ENCODE peak calls at places on chromosomes 1 and 21, in five cellular contexts. O is right cardiac atrium; P is effector memory CD4-positive, alpha-beta T cell; B is GM12865; G is upper lobe of right lung. Y is an unnamed sample.

GRCh38 chr1:225597926-225598575 is 54.9 kb downstream of the ENAH start:
- DNase-seq in O (no peak), P (no peak), G (no peak), B (no peak), Y (peak)

GRCh38 chr1:243230914-243231313 is 24.2 kb downstream of the CEP170 start:
- DNase-seq in G (no peak), B (no peak), O (no peak), P (no peak), Y (peak)

GRCh38 chr1:116739371-116740007 is 14.7 kb upstream of the CD2 start:
- DNase-seq in O (no peak), P (no peak), G (no peak), B (no peak), Y (no peak)

GRCh38 chr1:230392141-230392909 is 33.8 kb downstream of the PGBD5 start:
- DNase-seq in B (no peak), O (no peak), P (no peak), G (no peak), Y (no peak)

GRCh38 chr1:5404412-5405203 is 587.6 kb downstream of the NPHP4 start:
- DNase-seq in O (no peak), P (no peak), G (no peak), B (no peak), Y (no peak)

GRCh38 chr1:160127865-160128523 is 12.4 kb downstream of the ATP1A2 start:
- DNase-seq in O (no peak), P (no peak), B (peak), G (peak), Y (peak)

GRCh38 chr1:33161061-33161681 is 20.7 kb downstream of the TRIM62 start:
- DNase-seq in G (no peak), P (no peak), O (peak), B (no peak), Y (no peak)

GRCh38 chr1:177181280-177181630 is 10.5 kb downstream of the BRINP2 start:
- DNase-seq in G (no peak), B (no peak), O (peak), P (no peak), Y (no peak)

GRCh38 chr1:229409616-229410369 is 24.1 kb downstream of the ACTA1 start:
- DNase-seq in G (no peak), O (peak), B (no peak), P (no peak), Y (no peak)

GRCh38 chr1:154213274-154213673 is 7.1 kb upstream of the CFAP141 start:
- DNase-seq in G (no peak), O (no peak), P (no peak), B (no peak), Y (no peak)

GRCh38 chr1:22808846-22809501 is 98.3 kb downstream of the EPHB2 start:
- DNase-seq in G (no peak), O (peak), B (no peak), P (no peak), Y (peak)

GRCh38 chr1:1630965-1631792 is 794 bp upstream of the MMP23B start:
- DNase-seq in B (peak), P (no peak), O (peak), G (peak), Y (no peak)

GRCh38 chr1:77322061-77322900 is 40.5 kb downstream of the AK5 start:
- DNase-seq in P (no peak), G (no peak), B (no peak), O (no peak), Y (peak)

GRCh38 chr21:46160563-46161179 is 5.3 kb upstream of the FTCD start:
- DNase-seq in B (peak), G (no peak), O (peak), P (no peak), Y (no peak)

GRCh38 chr1:156805766-156806511 is 10.7 kb downstream of the SH2D2A start:
- DNase-seq in O (peak), B (no peak), G (no peak), P (no peak), Y (peak)

GRCh38 chr1:23210351-23210785 is 6.9 kb downstream of the HTR1D start:
- DNase-seq in G (no peak), B (no peak), O (no peak), P (no peak), Y (no peak)

GRCh38 chr1:170908942-170909341 is 26.4 kb upstream of the MROH9 start:
- DNase-seq in B (no peak), O (no peak), P (no peak), G (no peak), Y (no peak)

GRCh38 chr1:108695515-108695914 is 3.4 kb downstream of the PRPF38B start:
- DNase-seq in B (no peak), G (no peak), P (no peak), O (no peak), Y (no peak)

GRCh38 chr1:103025858-103026409 is 82.4 kb downstream of the COL11A1 start:
- DNase-seq in B (no peak), G (no peak), O (no peak), P (no peak), Y (no peak)

GRCh38 chr1:154496381-154496780 is 5.6 kb upstream of the TDRD10 start:
- DNase-seq in G (no peak), P (no peak), O (no peak), B (no peak), Y (no peak)

GRCh38 chr1:36981771-36982622 is 52.3 kb downstream of the GRIK3 start:
- DNase-seq in O (no peak), B (no peak), G (no peak), P (no peak), Y (no peak)

GRCh38 chr1:15207031-15207828 is 39.8 kb upstream of the FHAD1 start:
- DNase-seq in B (no peak), O (no peak), G (peak), P (no peak), Y (no peak)
- H3K4me3 ChIP-seq in B (no peak), O (no peak), G (no peak), P (no peak), Y (no peak)

GRCh38 chr1:167216809-167217208 is 3.9 kb upstream of the POU2F1 start:
- DNase-seq in P (no peak), O (no peak), B (no peak), G (no peak), Y (no peak)

GRCh38 chr1:167220537-167221125 is at the start of gene POU2F1:
- DNase-seq in G (peak), P (peak), O (peak), B (peak), Y (peak)

GRCh38 chr1:167221126-167221803 is 579 bp downstream of the POU2F1 start:
- DNase-seq in P (no peak), B (no peak), G (no peak), O (peak), Y (peak)

GRCh38 chr1:167219646-167220536 is 795 bp upstream of the POU2F1 start:
- DNase-seq in G (peak), B (peak), P (peak), O (peak), Y (peak)

GRCh38 chr1:167219194-167219593 is 1.5 kb upstream of the POU2F1 start:
- DNase-seq in B (no peak), O (no peak), G (no peak), P (no peak), Y (no peak)
- H3K4me3 ChIP-seq in B (peak), O (peak), G (peak), P (peak), Y (peak)

GRCh38 chr1:24932284-24932683 is 2.2 kb upstream of the RUNX3 start:
- DNase-seq in O (peak), G (peak), B (peak), P (peak), Y (no peak)
- H3K4me3 ChIP-seq in O (peak), G (peak), B (peak), P (no peak), Y (peak)

GRCh38 chr1:17822741-17823426 is 67.8 kb downstream of the ACTL8 start:
- DNase-seq in B (no peak), P (no peak), O (no peak), G (peak), Y (no peak)
- H3K4me3 ChIP-seq in B (no peak), P (no peak), O (no peak), G (no peak), Y (no peak)

DNA sequence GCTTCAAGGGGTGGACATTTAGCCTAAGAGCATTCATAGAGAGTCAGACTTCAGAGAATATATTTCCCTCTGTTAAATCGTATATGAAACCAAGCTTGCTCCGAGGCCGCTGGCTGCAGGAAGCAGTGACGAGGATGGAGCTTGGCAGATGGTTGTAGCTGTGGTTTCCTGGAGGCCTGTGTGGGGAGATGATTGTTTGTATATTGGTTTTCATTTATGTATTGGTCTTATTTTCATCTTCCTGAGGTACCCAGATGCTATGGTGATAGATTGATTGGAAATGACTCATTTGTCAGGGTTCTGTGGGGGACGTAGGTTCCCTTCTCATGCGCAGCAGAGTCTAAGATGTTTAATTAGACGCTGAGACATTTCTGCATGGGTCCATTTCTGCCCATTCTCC is 26.1 kb downstream of the MAN1C1 start:
- DNase-seq in B (peak), O (peak), P (peak), G (no peak), Y (peak)
- H3K4me3 ChIP-seq in B (no peak), O (no peak), P (peak), G (no peak), Y (no peak)